ENCODE peak calls at places on chromosomes 6 and 20, in four cellular contexts. M, S, Y and F are unnamed samples.

GRCh38 chr6:124255296-124255695 is 451.6 kb downstream of the NKAIN2 start:
- DNase-seq in S (no peak), Y (no peak), M (no peak), F (no peak)

GRCh38 chr6:39849764-39850163 is 57.6 kb downstream of the DAAM2 start:
- DNase-seq in S (no peak), M (no peak), Y (no peak), F (no peak)

GRCh38 chr6:142130814-142131213 is 1.9 kb upstream of the GJE1 start:
- DNase-seq in Y (no peak), S (no peak), M (no peak), F (no peak)

GRCh38 chr6:16803294-16804006 is 42.2 kb upstream of the ATXN1 start:
- DNase-seq in S (no peak), Y (no peak), M (peak; percentile 87), F (no peak)

GRCh38 chr20:34927736-34928135 is 27.9 kb downstream of the GSS start:
- DNase-seq in M (no peak), Y (peak; percentile 72), S (no peak), F (no peak)

GRCh38 chr6:156933201-156934053 is 156.2 kb downstream of the ARID1B start:
- DNase-seq in S (peak; percentile 34), M (no peak), Y (no peak), F (no peak)

GRCh38 chr6:132483779-132484679 is 28.9 kb downstream of the STX7 start:
- DNase-seq in M (no peak), S (no peak), Y (peak; percentile 39), F (peak; percentile 81)

GRCh38 chr6:26257272-26257671 is 107.7 kb upstream of the BTN3A2 start:
- DNase-seq in M (no peak), Y (no peak), S (no peak), F (no peak)

GRCh38 chr20:37042986-37043972 is 52.5 kb downstream of the RBL1 start:
- DNase-seq in M (no peak), Y (no peak), S (no peak), F (peak; percentile 91)

GRCh38 chr20:38997622-38998021 is 35.5 kb downstream of the DHX35 start:
- DNase-seq in Y (no peak), M (no peak), S (no peak), F (peak; percentile 92)

GRCh38 chr6:43575105-43575771 is 600 bp downstream of the XPO5 start:
- DNase-seq in Y (no peak), S (no peak), M (no peak), F (no peak)

GRCh38 chr6:105209950-105210706 is 30.3 kb upstream of the POPDC3 start:
- DNase-seq in M (no peak), Y (peak; percentile 86), S (no peak), F (no peak)

GRCh38 chr6:33124947-33125346 is 49.2 kb downstream of the HLA-DPB1 start:
- DNase-seq in Y (no peak), M (no peak), S (no peak), F (no peak)

GRCh38 chr6:33126101-33126714 is 50.4 kb downstream of the HLA-DPB1 start:
- DNase-seq in M (no peak), S (peak; percentile 27), Y (peak; percentile 17), F (peak; percentile 69)

GRCh38 chr6:33123181-33123580 is 47.4 kb downstream of the HLA-DPB1 start:
- DNase-seq in S (no peak), Y (no peak), M (no peak), F (no peak)

GRCh38 chr6:33124525-33124901 is 48.7 kb downstream of the HLA-DPB1 start:
- DNase-seq in M (no peak), S (no peak), Y (no peak), F (no peak)

DNA sequence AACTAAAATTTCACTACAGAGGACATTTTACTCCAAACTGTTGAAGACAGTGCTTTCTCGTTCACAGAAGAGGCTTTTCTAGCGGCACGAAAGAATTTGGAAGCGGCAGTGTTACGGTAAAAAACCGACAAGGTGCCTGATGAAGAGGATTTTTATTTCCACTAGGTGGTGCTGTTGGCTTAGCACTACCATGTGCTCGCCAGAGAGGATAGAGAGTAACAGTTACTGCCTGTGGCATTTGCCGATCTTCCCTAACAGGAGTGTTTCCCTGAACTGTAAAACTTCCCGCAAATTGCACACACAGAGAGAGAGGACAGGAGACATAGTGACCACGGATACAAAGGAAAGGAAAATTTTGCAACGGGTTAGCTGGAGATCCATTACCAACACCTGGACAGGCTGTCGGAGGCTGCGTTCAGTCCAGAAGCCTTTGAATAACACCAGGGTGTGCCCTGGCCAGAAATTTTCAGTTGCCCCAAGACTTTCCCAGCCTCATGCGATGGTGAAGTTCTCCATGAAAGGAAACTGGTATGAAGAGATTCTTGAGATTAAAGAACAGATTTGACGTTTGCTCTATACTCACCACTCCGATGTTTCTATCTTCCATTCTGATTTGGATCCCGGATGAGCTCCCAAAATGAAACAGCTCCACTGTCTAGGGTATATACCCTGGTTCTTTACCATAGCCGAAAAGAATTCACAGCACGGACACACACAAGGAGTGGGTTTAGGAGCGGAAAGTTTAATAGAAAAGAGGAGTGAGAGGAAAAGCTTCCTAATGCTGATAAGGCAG is 48.1 kb downstream of the HLA-DPB1 start:
- DNase-seq in M (no peak), S (no peak), Y (no peak), F (peak; percentile 53)
- TF ChIP-seq CTCF in M (peak; percentile 17), S (no peak), Y (peak; percentile 49), F (peak; percentile 39)

GRCh38 chr6:25034477-25034876 is 98.7 kb upstream of the RIPOR2 start:
- DNase-seq in S (no peak), Y (no peak), M (no peak), F (no peak)
- H3K4me3 ChIP-seq in S (peak overlapping the region; percentile 4), Y (no peak overlapping the region), M (no peak overlapping the region), F (peak overlapping the region; percentile 56)

GRCh38 chr6:113489946-113490345 is 367.2 kb upstream of the MARCKS start:
- DNase-seq in Y (no peak), M (no peak), S (no peak), F (no peak)

GRCh38 chr6:113486172-113486571 is 371.0 kb upstream of the MARCKS start:
- DNase-seq in M (no peak), S (no peak), Y (no peak), F (no peak)

GRCh38 chr6:113488812-113489685 is 368.1 kb upstream of the MARCKS start:
- DNase-seq in S (no peak), Y (no peak), M (no peak), F (no peak)

GRCh38 chr6:113490356-113490755 is 366.8 kb upstream of the MARCKS start:
- DNase-seq in S (no peak), Y (no peak), M (no peak), F (no peak)

GRCh38 chr6:113488061-113488460 is 369.1 kb upstream of the MARCKS start:
- DNase-seq in M (no peak), Y (no peak), S (no peak), F (no peak)
- TF ChIP-seq CTCF in M (no peak), Y (peak; percentile 28), S (no peak), F (no peak)

GRCh38 chr6:106614131-106614530 is 15.2 kb downstream of the RTN4IP1 start:
- DNase-seq in Y (no peak), S (no peak), M (no peak), F (no peak)

GRCh38 chr6:106617302-106617701 is 12.0 kb downstream of the RTN4IP1 start:
- DNase-seq in S (no peak), M (no peak), Y (no peak), F (no peak)

GRCh38 chr6:106612956-106613516 is 16.3 kb downstream of the RTN4IP1 start:
- DNase-seq in S (no peak), M (no peak), Y (no peak), F (no peak)

GRCh38 chr6:106613590-106613989 is 15.7 kb downstream of the RTN4IP1 start:
- DNase-seq in Y (no peak), S (no peak), M (no peak), F (no peak)

GRCh38 chr6:106614592-106615301 is 14.6 kb downstream of the RTN4IP1 start:
- DNase-seq in M (no peak), S (no peak), Y (no peak), F (no peak)
- H3K4me3 ChIP-seq in M (no peak overlapping the region), S (no peak overlapping the region), Y (no peak overlapping the region), F (no peak overlapping the region)